ENCODE peak calls at places on chromosomes 5 and 9, in four cellular contexts. One of them, this sample, is unnamed.

GRCh38 chr9:134670851-134671281 is 29.3 kb downstream of the COL5A1 start:
- DNase-seq in nephron progenitor cell: peak
- DNase-seq in H7: no peak
- DNase-seq in dermis microvascular lymphatic vessel endothelial cell: no peak
- DNase-seq in this sample: no peak

GRCh38 chr5:150077060-150077459 is 9.3 kb downstream of the CSF1R start:
- DNase-seq in nephron progenitor cell: no peak
- DNase-seq in H7: peak
- DNase-seq in dermis microvascular lymphatic vessel endothelial cell: no peak
- DNase-seq in this sample: no peak

GRCh38 chr9:117587263-117587662 is 116.9 kb upstream of the TLR4 start:
- DNase-seq in nephron progenitor cell: no peak
- DNase-seq in H7: no peak
- DNase-seq in dermis microvascular lymphatic vessel endothelial cell: no peak
- DNase-seq in this sample: no peak

GRCh38 chr9:22148876-22149637 is 140.0 kb upstream of the CDKN2B start:
- DNase-seq in nephron progenitor cell: no peak
- DNase-seq in H7: no peak
- DNase-seq in dermis microvascular lymphatic vessel endothelial cell: no peak
- DNase-seq in this sample: no peak

GRCh38 chr9:123834907-123835562 is 94.9 kb downstream of the DENND1A start:
- DNase-seq in nephron progenitor cell: no peak
- DNase-seq in H7: no peak
- DNase-seq in dermis microvascular lymphatic vessel endothelial cell: peak
- DNase-seq in this sample: peak

GRCh38 chr5:93399675-93400074 is 181.3 kb downstream of the NR2F1-AS1 start:
- DNase-seq in nephron progenitor cell: no peak
- DNase-seq in H7: no peak
- DNase-seq in dermis microvascular lymphatic vessel endothelial cell: no peak
- DNase-seq in this sample: no peak

GRCh38 chr9:128321343-128321742 is 904 bp downstream of the TRUB2 start:
- DNase-seq in nephron progenitor cell: no peak
- DNase-seq in H7: no peak
- DNase-seq in dermis microvascular lymphatic vessel endothelial cell: no peak
- DNase-seq in this sample: no peak

GRCh38 chr5:102798103-102798502 is 43.0 kb downstream of the PAM start:
- DNase-seq in nephron progenitor cell: no peak
- DNase-seq in H7: no peak
- DNase-seq in dermis microvascular lymphatic vessel endothelial cell: no peak
- DNase-seq in this sample: no peak

GRCh38 chr5:143466632-143467031 is 63.1 kb upstream of the NR3C1 start:
- DNase-seq in nephron progenitor cell: no peak
- DNase-seq in H7: no peak
- DNase-seq in dermis microvascular lymphatic vessel endothelial cell: no peak
- DNase-seq in this sample: no peak

GRCh38 chr9:107251756-107252322 is 31.2 kb upstream of the RAD23B start:
- DNase-seq in nephron progenitor cell: no peak
- DNase-seq in H7: no peak
- DNase-seq in dermis microvascular lymphatic vessel endothelial cell: no peak
- DNase-seq in this sample: peak

GRCh38 chr9:19397845-19398244 is 11.0 kb upstream of the ACER2 start:
- DNase-seq in nephron progenitor cell: no peak
- DNase-seq in H7: no peak
- DNase-seq in dermis microvascular lymphatic vessel endothelial cell: no peak
- DNase-seq in this sample: no peak

GRCh38 chr5:170330568-170331054 is 33.0 kb upstream of the LCP2 start:
- DNase-seq in nephron progenitor cell: no peak
- DNase-seq in H7: no peak
- DNase-seq in dermis microvascular lymphatic vessel endothelial cell: no peak
- DNase-seq in this sample: no peak

GRCh38 chr5:88944751-88945507 is 61.9 kb upstream of the MEF2C start:
- DNase-seq in nephron progenitor cell: no peak
- DNase-seq in H7: no peak
- DNase-seq in dermis microvascular lymphatic vessel endothelial cell: no peak
- DNase-seq in this sample: peak

GRCh38 chr5:160199410-160199911 is 29.8 kb upstream of the FABP6 start:
- DNase-seq in nephron progenitor cell: peak
- DNase-seq in H7: peak
- DNase-seq in dermis microvascular lymphatic vessel endothelial cell: peak
- DNase-seq in this sample: peak

GRCh38 chr5:87122171-87122977 is 145.3 kb upstream of the RASA1 start:
- DNase-seq in nephron progenitor cell: no peak
- DNase-seq in H7: no peak
- DNase-seq in dermis microvascular lymphatic vessel endothelial cell: no peak
- DNase-seq in this sample: no peak

GRCh38 chr5:82165740-82166530 is 112.2 kb downstream of the RPS23 start:
- DNase-seq in nephron progenitor cell: peak
- DNase-seq in H7: peak
- DNase-seq in dermis microvascular lymphatic vessel endothelial cell: peak
- DNase-seq in this sample: peak

GRCh38 chr5:156295434-156295833 is 31.5 kb upstream of the SGCD start:
- DNase-seq in nephron progenitor cell: no peak
- DNase-seq in H7: no peak
- DNase-seq in dermis microvascular lymphatic vessel endothelial cell: no peak
- DNase-seq in this sample: no peak

GRCh38 chr9:77864096-77864889 is 167.3 kb downstream of the GNAQ start:
- DNase-seq in nephron progenitor cell: no peak
- DNase-seq in H7: no peak
- DNase-seq in dermis microvascular lymphatic vessel endothelial cell: no peak
- DNase-seq in this sample: no peak

GRCh38 chr9:83299556-83299955 is 236.6 kb upstream of the RASEF start:
- DNase-seq in nephron progenitor cell: peak
- DNase-seq in H7: no peak
- DNase-seq in dermis microvascular lymphatic vessel endothelial cell: no peak
- DNase-seq in this sample: peak

GRCh38 chr9:34387239-34387638 is 10.5 kb upstream of the MYORG start:
- DNase-seq in nephron progenitor cell: no peak
- DNase-seq in H7: no peak
- DNase-seq in dermis microvascular lymphatic vessel endothelial cell: no peak
- DNase-seq in this sample: no peak

GRCh38 chr5:168174376-168174775 is 117.1 kb upstream of the WWC1 start:
- DNase-seq in nephron progenitor cell: no peak
- DNase-seq in H7: no peak
- DNase-seq in dermis microvascular lymphatic vessel endothelial cell: no peak
- DNase-seq in this sample: no peak

GRCh38 chr9:110977259-110977709 is 61.0 kb downstream of the LPAR1 start:
- DNase-seq in nephron progenitor cell: no peak
- DNase-seq in H7: no peak
- DNase-seq in dermis microvascular lymphatic vessel endothelial cell: no peak
- DNase-seq in this sample: peak

GRCh38 chr9:135554718-135555117 is 6.8 kb upstream of the PAEP start:
- DNase-seq in nephron progenitor cell: no peak
- DNase-seq in H7: no peak
- DNase-seq in dermis microvascular lymphatic vessel endothelial cell: no peak
- DNase-seq in this sample: no peak

GRCh38 chr9:131398204-131398603 is 4.3 kb downstream of the PRRC2B start:
- DNase-seq in nephron progenitor cell: no peak
- DNase-seq in H7: no peak
- DNase-seq in dermis microvascular lymphatic vessel endothelial cell: no peak
- DNase-seq in this sample: no peak

GRCh38 chr5:157286761-157287211 is 20.9 kb downstream of the CYFIP2 start:
- DNase-seq in nephron progenitor cell: no peak
- DNase-seq in H7: no peak
- DNase-seq in dermis microvascular lymphatic vessel endothelial cell: no peak
- DNase-seq in this sample: no peak

GRCh38 chr9:134658378-134658955 is 16.9 kb downstream of the COL5A1 start:
- DNase-seq in nephron progenitor cell: peak
- DNase-seq in H7: peak
- DNase-seq in dermis microvascular lymphatic vessel endothelial cell: no peak
- DNase-seq in this sample: no peak

GRCh38 chr9:2413196-2413840 is 208.3 kb upstream of the VLDLR start:
- DNase-seq in nephron progenitor cell: no peak
- DNase-seq in H7: no peak
- DNase-seq in dermis microvascular lymphatic vessel endothelial cell: no peak
- DNase-seq in this sample: no peak

GRCh38 chr9:122180633-122181032 is 20.9 kb downstream of the MORN5 start:
- DNase-seq in nephron progenitor cell: no peak
- DNase-seq in H7: no peak
- DNase-seq in dermis microvascular lymphatic vessel endothelial cell: no peak
- DNase-seq in this sample: peak

GRCh38 chr9:14198544-14199510 is 115.1 kb downstream of the NFIB start:
- DNase-seq in nephron progenitor cell: no peak
- DNase-seq in H7: no peak
- DNase-seq in dermis microvascular lymphatic vessel endothelial cell: peak
- DNase-seq in this sample: peak

GRCh38 chr5:80917596-80917995 is 42.6 kb upstream of the RASGRF2 start:
- DNase-seq in nephron progenitor cell: no peak
- DNase-seq in H7: no peak
- DNase-seq in dermis microvascular lymphatic vessel endothelial cell: no peak
- DNase-seq in this sample: no peak

GRCh38 chr5:58466939-58467338 is 7.1 kb upstream of the PLK2 start:
- DNase-seq in nephron progenitor cell: no peak
- DNase-seq in H7: peak
- DNase-seq in dermis microvascular lymphatic vessel endothelial cell: no peak
- DNase-seq in this sample: peak

GRCh38 chr9:105205787-105206511 is 38.5 kb upstream of the SLC44A1 start:
- DNase-seq in nephron progenitor cell: no peak
- DNase-seq in H7: no peak
- DNase-seq in dermis microvascular lymphatic vessel endothelial cell: no peak
- DNase-seq in this sample: peak

GRCh38 chr5:111737716-111738115 is 19.3 kb downstream of the NREP start:
- DNase-seq in nephron progenitor cell: no peak
- DNase-seq in H7: no peak
- DNase-seq in dermis microvascular lymphatic vessel endothelial cell: no peak
- DNase-seq in this sample: no peak

GRCh38 chr5:139698461-139699146 is 50.5 kb downstream of the CXXC5 start:
- DNase-seq in nephron progenitor cell: peak
- DNase-seq in H7: peak
- DNase-seq in dermis microvascular lymphatic vessel endothelial cell: peak
- DNase-seq in this sample: peak

GRCh38 chr5:160774646-160775313 is 77.2 kb downstream of the ATP10B start:
- DNase-seq in nephron progenitor cell: no peak
- DNase-seq in H7: peak
- DNase-seq in dermis microvascular lymphatic vessel endothelial cell: no peak
- DNase-seq in this sample: no peak

GRCh38 chr9:23160952-23161469 is 665.0 kb downstream of the ELAVL2 start:
- DNase-seq in nephron progenitor cell: no peak
- DNase-seq in H7: no peak
- DNase-seq in dermis microvascular lymphatic vessel endothelial cell: no peak
- DNase-seq in this sample: no peak

GRCh38 chr5:132883261-132883834 is 9.9 kb downstream of the LEAP2 start:
- DNase-seq in nephron progenitor cell: peak
- DNase-seq in H7: no peak
- DNase-seq in dermis microvascular lymphatic vessel endothelial cell: peak
- DNase-seq in this sample: peak

GRCh38 chr9:27447036-27447700 is 76.9 kb upstream of the IFNK start:
- DNase-seq in nephron progenitor cell: no peak
- DNase-seq in H7: no peak
- DNase-seq in dermis microvascular lymphatic vessel endothelial cell: no peak
- DNase-seq in this sample: no peak

GRCh38 chr9:113564804-113565237 is 101.3 kb downstream of the RGS3 start:
- DNase-seq in nephron progenitor cell: peak
- DNase-seq in H7: peak
- DNase-seq in dermis microvascular lymphatic vessel endothelial cell: no peak
- DNase-seq in this sample: peak